ENCODE peak calls at places on chromosome 4, in seven cellular contexts. One of them, this sample, is unnamed.

GRCh38 chr4:7547368-7548040 is 112.8 kb upstream of the PSAPL1 start:
- DNase-seq in GM12878: no peak
- DNase-seq in IMR-90: peak
- DNase-seq in HCT116: no peak
- DNase-seq in K562: no peak
- DNase-seq in HepG2: no peak
- DNase-seq in H1: no peak
- DNase-seq in this sample: no peak

GRCh38 chr4:173485164-173485563 is 44.9 kb downstream of the HAND2 start:
- DNase-seq in GM12878: no peak
- DNase-seq in IMR-90: peak
- DNase-seq in HCT116: no peak
- DNase-seq in K562: no peak
- DNase-seq in HepG2: no peak
- DNase-seq in H1: no peak
- DNase-seq in this sample: no peak

GRCh38 chr4:5409980-5410618 is 298.3 kb downstream of the EVC2 start:
- DNase-seq in GM12878: no peak
- DNase-seq in IMR-90: no peak
- DNase-seq in HCT116: no peak
- DNase-seq in K562: no peak
- DNase-seq in HepG2: peak
- DNase-seq in H1: no peak
- DNase-seq in this sample: no peak

GRCh38 chr4:154877110-154877760 is 96.2 kb downstream of the RBM46 start:
- DNase-seq in GM12878: no peak
- DNase-seq in IMR-90: peak
- DNase-seq in HCT116: peak
- DNase-seq in K562: no peak
- DNase-seq in HepG2: peak
- DNase-seq in H1: no peak
- DNase-seq in this sample: peak

GRCh38 chr4:112900416-112900815 is 149.0 kb upstream of the ANK2 start:
- DNase-seq in GM12878: no peak
- DNase-seq in IMR-90: no peak
- DNase-seq in HCT116: no peak
- DNase-seq in K562: no peak
- DNase-seq in HepG2: peak
- DNase-seq in H1: no peak
- DNase-seq in this sample: no peak

GRCh38 chr4:26583538-26583864 is 383 bp upstream of the TBC1D19 start:
- DNase-seq in GM12878: no peak
- DNase-seq in IMR-90: no peak
- DNase-seq in HCT116: no peak
- DNase-seq in K562: no peak
- DNase-seq in HepG2: no peak
- DNase-seq in H1: no peak
- DNase-seq in this sample: no peak

GRCh38 chr4:107808572-107808971 is 16.2 kb upstream of the SGMS2 start:
- DNase-seq in GM12878: no peak
- DNase-seq in IMR-90: no peak
- DNase-seq in HCT116: no peak
- DNase-seq in K562: no peak
- DNase-seq in HepG2: no peak
- DNase-seq in H1: no peak
- DNase-seq in this sample: no peak

GRCh38 chr4:161320377-161320776 is 843.4 kb downstream of the FSTL5 start:
- DNase-seq in GM12878: no peak
- DNase-seq in IMR-90: no peak
- DNase-seq in HCT116: peak
- DNase-seq in K562: peak
- DNase-seq in HepG2: peak
- DNase-seq in H1: no peak
- DNase-seq in this sample: peak

GRCh38 chr4:93480452-93480851 is 348.1 kb upstream of the ATOH1 start:
- DNase-seq in GM12878: no peak
- DNase-seq in IMR-90: no peak
- DNase-seq in HCT116: peak
- DNase-seq in K562: no peak
- DNase-seq in HepG2: no peak
- DNase-seq in H1: no peak
- DNase-seq in this sample: no peak

GRCh38 chr4:4935974-4936373 is 76.5 kb downstream of the MSX1 start:
- DNase-seq in GM12878: no peak
- DNase-seq in IMR-90: no peak
- DNase-seq in HCT116: no peak
- DNase-seq in K562: no peak
- DNase-seq in HepG2: no peak
- DNase-seq in H1: peak
- DNase-seq in this sample: no peak

GRCh38 chr4:87058272-87059073 is 123.7 kb downstream of the AFF1 start:
- DNase-seq in GM12878: no peak
- DNase-seq in IMR-90: no peak
- DNase-seq in HCT116: peak
- DNase-seq in K562: peak
- DNase-seq in HepG2: no peak
- DNase-seq in H1: no peak
- DNase-seq in this sample: no peak

GRCh38 chr4:75841641-75842520 is 60.4 kb downstream of the PPEF2 start:
- DNase-seq in GM12878: no peak
- DNase-seq in IMR-90: no peak
- DNase-seq in HCT116: no peak
- DNase-seq in K562: peak
- DNase-seq in HepG2: peak
- DNase-seq in H1: no peak
- DNase-seq in this sample: no peak

GRCh38 chr4:184237612-184238011 is 19.9 kb upstream of the ENPP6 start:
- DNase-seq in GM12878: no peak
- DNase-seq in IMR-90: no peak
- DNase-seq in HCT116: no peak
- DNase-seq in K562: no peak
- DNase-seq in HepG2: no peak
- DNase-seq in H1: no peak
- DNase-seq in this sample: no peak

GRCh38 chr4:22485751-22486150 is 30.1 kb downstream of the ADGRA3 start:
- DNase-seq in GM12878: no peak
- DNase-seq in IMR-90: peak
- DNase-seq in HCT116: no peak
- DNase-seq in K562: no peak
- DNase-seq in HepG2: no peak
- DNase-seq in H1: no peak
- DNase-seq in this sample: no peak

DNA sequence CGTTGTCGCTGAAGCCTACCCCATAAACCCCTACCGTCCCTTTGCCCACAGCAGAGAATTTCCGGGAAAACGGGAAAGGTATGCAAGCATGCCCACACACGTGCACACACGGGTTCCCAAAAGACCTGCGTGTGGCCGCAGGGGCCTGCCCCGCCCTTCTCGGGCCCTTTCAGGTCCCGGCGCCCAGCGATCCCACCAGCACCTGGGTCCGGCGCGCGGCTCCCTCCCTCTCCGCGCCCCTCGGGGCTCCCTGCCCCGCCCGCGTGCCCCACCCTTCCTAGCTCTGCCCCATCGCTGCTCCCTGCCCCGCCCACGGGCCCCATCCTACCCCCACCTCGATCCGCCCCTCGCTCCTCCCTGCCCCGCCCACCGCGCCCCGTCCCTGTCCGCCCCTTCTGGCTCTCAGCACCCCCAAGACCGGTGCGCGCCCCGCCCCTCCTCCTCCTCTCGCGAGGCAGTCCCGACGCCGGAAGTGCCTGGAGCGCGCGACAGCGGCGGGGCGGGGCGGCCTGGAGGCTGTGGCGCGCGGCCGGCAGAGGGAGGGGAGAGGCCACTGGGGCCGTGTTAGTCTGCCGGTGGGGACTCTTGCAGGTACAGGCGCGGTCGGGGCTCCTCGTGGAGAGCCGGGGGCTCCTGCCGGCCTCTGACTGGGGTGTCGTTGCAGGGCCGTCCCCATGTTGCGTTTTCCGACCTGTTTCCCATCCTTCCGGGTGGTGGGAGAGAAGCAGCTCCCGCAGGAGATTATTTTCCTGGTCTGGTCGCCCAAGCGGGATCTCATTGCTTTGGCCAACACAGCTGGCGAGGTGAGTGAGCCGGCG is at the start of gene ANAPC4:
- DNase-seq in GM12878: peak
- DNase-seq in IMR-90: peak
- DNase-seq in HCT116: peak
- DNase-seq in K562: peak
- DNase-seq in HepG2: peak
- DNase-seq in H1: peak
- DNase-seq in this sample: peak
- TF ChIP-seq POLR2A in GM12878: peak
- TF ChIP-seq POLR2A in IMR-90: no peak
- TF ChIP-seq POLR2A in HCT116: peak
- TF ChIP-seq POLR2A in K562: peak
- TF ChIP-seq POLR2A in HepG2: peak
- TF ChIP-seq POLR2A in H1: peak
- TF ChIP-seq POLR2A in this sample: peak

GRCh38 chr4:187124311-187124710 is 400.7 kb upstream of the FAT1 start:
- DNase-seq in GM12878: no peak
- DNase-seq in IMR-90: no peak
- DNase-seq in HCT116: no peak
- DNase-seq in K562: no peak
- DNase-seq in HepG2: no peak
- DNase-seq in H1: no peak
- DNase-seq in this sample: no peak

GRCh38 chr4:187118166-187118565 is 394.5 kb upstream of the FAT1 start:
- DNase-seq in GM12878: no peak
- DNase-seq in IMR-90: no peak
- DNase-seq in HCT116: no peak
- DNase-seq in K562: no peak
- DNase-seq in HepG2: no peak
- DNase-seq in H1: no peak
- DNase-seq in this sample: no peak

DNA sequence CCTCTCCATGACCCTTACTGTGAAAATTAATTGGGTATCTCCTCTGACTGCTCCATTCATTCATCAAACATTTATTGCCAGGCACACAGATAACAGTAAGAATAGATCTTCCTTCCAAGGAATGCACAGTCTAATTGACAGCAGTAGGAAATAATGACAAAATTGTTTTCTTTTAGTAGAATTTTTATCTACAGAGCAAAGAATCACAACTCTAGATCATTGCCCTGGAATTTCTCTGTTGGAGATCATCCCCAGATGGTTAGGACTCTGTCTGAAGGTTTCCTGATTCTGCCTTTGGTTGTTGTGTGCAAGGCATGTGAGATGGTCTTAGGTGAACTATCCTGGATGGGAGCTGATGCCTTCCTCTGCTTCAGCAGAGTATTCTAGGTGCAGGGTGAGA is 395.1 kb upstream of the FAT1 start:
- DNase-seq in GM12878: no peak
- DNase-seq in IMR-90: peak
- DNase-seq in HCT116: no peak
- DNase-seq in K562: no peak
- DNase-seq in HepG2: no peak
- DNase-seq in H1: no peak
- DNase-seq in this sample: no peak
- H2AFZ ChIP-seq in GM12878: no peak
- H2AFZ ChIP-seq in IMR-90: peak
- H2AFZ ChIP-seq in HCT116: no peak
- H2AFZ ChIP-seq in K562: no peak
- H2AFZ ChIP-seq in HepG2: no peak
- H2AFZ ChIP-seq in H1: no peak
- H2AFZ ChIP-seq in this sample: no peak

GRCh38 chr4:102825261-102826071 is 1.9 kb downstream of the UBE2D3 start:
- DNase-seq in GM12878: no peak
- DNase-seq in IMR-90: peak
- DNase-seq in HCT116: peak
- DNase-seq in K562: peak
- DNase-seq in HepG2: peak
- DNase-seq in H1: no peak
- DNase-seq in this sample: peak

GRCh38 chr4:102824398-102824797 is 3.0 kb downstream of the UBE2D3 start:
- DNase-seq in GM12878: no peak
- DNase-seq in IMR-90: peak
- DNase-seq in HCT116: no peak
- DNase-seq in K562: no peak
- DNase-seq in HepG2: no peak
- DNase-seq in H1: no peak
- DNase-seq in this sample: no peak

GRCh38 chr4:102826890-102827673 is at the start of gene UBE2D3:
- DNase-seq in GM12878: peak
- DNase-seq in IMR-90: peak
- DNase-seq in HCT116: peak
- DNase-seq in K562: peak
- DNase-seq in HepG2: peak
- DNase-seq in H1: peak
- DNase-seq in this sample: peak

GRCh38 chr4:102827674-102828496 is 534 bp upstream of the UBE2D3 start:
- DNase-seq in GM12878: peak
- DNase-seq in IMR-90: peak
- DNase-seq in HCT116: peak
- DNase-seq in K562: peak
- DNase-seq in HepG2: peak
- DNase-seq in H1: peak
- DNase-seq in this sample: peak

DNA sequence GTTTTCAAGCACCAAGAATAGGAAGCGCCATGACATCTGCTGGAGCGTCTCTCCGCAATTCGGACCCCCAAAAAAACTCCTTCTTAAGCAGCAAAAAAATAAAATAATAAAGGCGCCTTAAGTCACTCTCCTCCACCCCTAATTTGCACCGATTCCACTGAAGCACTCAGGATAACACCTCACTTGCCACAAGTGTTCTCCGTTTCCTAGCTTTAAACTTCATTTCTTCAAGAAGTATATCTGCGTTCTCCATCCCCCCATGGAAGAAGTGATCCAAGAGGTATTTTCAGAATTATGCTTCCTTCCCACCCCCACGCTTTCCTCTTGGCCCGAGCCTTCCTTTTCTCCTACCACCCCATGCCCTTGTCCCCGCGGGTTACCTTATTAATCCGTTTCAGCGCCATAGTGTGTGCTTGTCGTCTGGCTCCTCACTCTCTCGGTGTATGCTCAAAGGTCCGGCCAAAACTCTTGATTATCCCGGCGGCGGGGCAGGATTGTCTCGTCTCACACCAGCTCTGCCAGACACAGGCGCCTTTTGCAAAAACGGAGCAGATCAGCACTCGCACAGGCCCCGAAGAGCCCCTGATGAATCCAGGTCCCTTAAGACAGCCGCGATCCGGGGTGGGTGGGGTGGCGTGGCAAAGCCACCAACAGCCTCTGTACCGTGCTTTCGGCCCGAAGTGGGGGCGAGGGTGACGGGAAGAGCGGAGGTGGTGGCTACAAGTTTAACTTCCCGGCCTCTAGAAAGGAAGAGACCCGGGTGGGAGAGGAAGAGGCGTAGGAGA is 1.1 kb downstream of the UBE2D3 start:
- DNase-seq in GM12878: no peak
- DNase-seq in IMR-90: no peak
- DNase-seq in HCT116: no peak
- DNase-seq in K562: no peak
- DNase-seq in HepG2: no peak
- DNase-seq in H1: peak
- DNase-seq in this sample: no peak
- TF ChIP-seq POLR2A in GM12878: no peak
- TF ChIP-seq POLR2A in IMR-90: no peak
- TF ChIP-seq POLR2A in HCT116: no peak
- TF ChIP-seq POLR2A in K562: no peak
- TF ChIP-seq POLR2A in HepG2: no peak
- TF ChIP-seq POLR2A in H1: no peak
- TF ChIP-seq POLR2A in this sample: no peak

GRCh38 chr4:55296076-55296475 is 50.0 kb upstream of the SRD5A3 start:
- DNase-seq in GM12878: no peak
- DNase-seq in IMR-90: no peak
- DNase-seq in HCT116: no peak
- DNase-seq in K562: no peak
- DNase-seq in HepG2: no peak
- DNase-seq in H1: no peak
- DNase-seq in this sample: peak

GRCh38 chr4:55291227-55291629 is 54.8 kb upstream of the SRD5A3 start:
- DNase-seq in GM12878: no peak
- DNase-seq in IMR-90: no peak
- DNase-seq in HCT116: no peak
- DNase-seq in K562: no peak
- DNase-seq in HepG2: no peak
- DNase-seq in H1: no peak
- DNase-seq in this sample: no peak
- H2AFZ ChIP-seq in GM12878: no peak
- H2AFZ ChIP-seq in IMR-90: no peak
- H2AFZ ChIP-seq in HCT116: no peak
- H2AFZ ChIP-seq in K562: no peak
- H2AFZ ChIP-seq in HepG2: no peak
- H2AFZ ChIP-seq in H1: no peak
- H2AFZ ChIP-seq in this sample: no peak